ENCODE peak calls at places on chromosome 15, in four cellular contexts. One of them, this sample, is unnamed.
A peak's percentile ranks its signal among the peaks of the same experiment; 100 is the strongest.

GRCh38 chr15:98442379-98442833 is 205.9 kb upstream of the IGF1R start:
- DNase-seq in iPS-NIHi11: peak; percentile 75
- DNase-seq in amygdala: no peak
- DNase-seq in GDM1: peak; percentile 59
- DNase-seq in this sample: no peak

GRCh38 chr15:79329186-79329611 is 18.3 kb downstream of the TMED3 start:
- DNase-seq in iPS-NIHi11: no peak
- DNase-seq in amygdala: no peak
- DNase-seq in GDM1: no peak
- DNase-seq in this sample: no peak

GRCh38 chr15:58190419-58190818 is 52.2 kb downstream of the AQP9 start:
- DNase-seq in amygdala: no peak
- DNase-seq in iPS-NIHi11: no peak
- DNase-seq in GDM1: no peak
- DNase-seq in this sample: no peak

GRCh38 chr15:101017935-101018849 is 99.0 kb downstream of the LRRK1 start:
- DNase-seq in amygdala: no peak
- DNase-seq in GDM1: no peak
- DNase-seq in iPS-NIHi11: no peak
- DNase-seq in this sample: no peak

GRCh38 chr15:24772709-24773373 is 97.3 kb downstream of the NPAP1 start:
- DNase-seq in amygdala: peak; percentile 53
- DNase-seq in GDM1: no peak
- DNase-seq in iPS-NIHi11: peak; percentile 77
- DNase-seq in this sample: peak; percentile 64

GRCh38 chr15:101615986-101616848 is 36.0 kb downstream of the TM2D3 start:
- DNase-seq in iPS-NIHi11: peak; percentile 83
- DNase-seq in amygdala: no peak
- DNase-seq in GDM1: no peak
- DNase-seq in this sample: no peak

GRCh38 chr15:29449136-29449535 is 179.5 kb upstream of the NSMCE3 start:
- DNase-seq in amygdala: no peak
- DNase-seq in iPS-NIHi11: peak; percentile 60
- DNase-seq in GDM1: no peak
- DNase-seq in this sample: no peak

GRCh38 chr15:64046347-64047153 is at the start of gene DAPK2:
- DNase-seq in GDM1: peak; percentile 27
- DNase-seq in amygdala: peak; percentile 51
- DNase-seq in iPS-NIHi11: peak; percentile 98
- DNase-seq in this sample: peak; percentile 35

GRCh38 chr15:76234337-76234889 is 76.9 kb downstream of the ETFA start:
- DNase-seq in amygdala: no peak
- DNase-seq in GDM1: no peak
- DNase-seq in iPS-NIHi11: no peak
- DNase-seq in this sample: no peak

GRCh38 chr15:33215941-33216872 is 21.7 kb upstream of the FMN1 start:
- DNase-seq in iPS-NIHi11: peak; percentile 62
- DNase-seq in GDM1: peak; percentile 2
- DNase-seq in amygdala: no peak
- DNase-seq in this sample: no peak

GRCh38 chr15:26212109-26212508 is 349.0 kb upstream of the ATP10A start:
- DNase-seq in GDM1: no peak
- DNase-seq in amygdala: no peak
- DNase-seq in iPS-NIHi11: no peak
- DNase-seq in this sample: no peak

GRCh38 chr15:86610038-86610437 is 530.4 kb downstream of the AGBL1 start:
- DNase-seq in GDM1: no peak
- DNase-seq in iPS-NIHi11: no peak
- DNase-seq in amygdala: no peak
- DNase-seq in this sample: no peak

GRCh38 chr15:25710184-25710583 is 152.9 kb downstream of the ATP10A start:
- DNase-seq in GDM1: no peak
- DNase-seq in iPS-NIHi11: peak; percentile 86
- DNase-seq in amygdala: no peak
- DNase-seq in this sample: peak; percentile 81